ENCODE peak calls at places on chromosomes 11 and 22, in nine cellular contexts. One of them, this sample, is unnamed.

GRCh38 chr11:119285431-119285830 is 31.5 kb downstream of the MCAM start:
- DNase-seq in esophagus muscularis mucosa: no peak
- DNase-seq in A549: no peak
- DNase-seq in tibial nerve: no peak
- DNase-seq in prostate gland: no peak
- DNase-seq in heart left ventricle: no peak
- DNase-seq in endothelial cell of umbilical vein: no peak
- DNase-seq in IMR-90: no peak
- DNase-seq in esophagus squamous epithelium: no peak
- DNase-seq in this sample: no peak

GRCh38 chr11:61711493-61711892 is 31.3 kb downstream of the DAGLA start:
- DNase-seq in esophagus muscularis mucosa: no peak
- DNase-seq in A549: no peak
- DNase-seq in tibial nerve: no peak
- DNase-seq in prostate gland: no peak
- DNase-seq in heart left ventricle: no peak
- DNase-seq in endothelial cell of umbilical vein: no peak
- DNase-seq in IMR-90: no peak
- DNase-seq in esophagus squamous epithelium: no peak
- DNase-seq in this sample: no peak

GRCh38 chr11:59560702-59561469 is 49.5 kb downstream of the OR4D9 start:
- DNase-seq in esophagus muscularis mucosa: peak; percentile 96
- DNase-seq in A549: peak; percentile 92
- DNase-seq in tibial nerve: peak; percentile 80
- DNase-seq in prostate gland: peak; percentile 86
- DNase-seq in heart left ventricle: peak; percentile 91
- DNase-seq in endothelial cell of umbilical vein: peak; percentile 88
- DNase-seq in IMR-90: peak; percentile 82
- DNase-seq in esophagus squamous epithelium: peak; percentile 25
- DNase-seq in this sample: no peak

GRCh38 chr11:20093775-20094174 is 66.5 kb downstream of the DBX1 start:
- DNase-seq in esophagus muscularis mucosa: no peak
- DNase-seq in A549: no peak
- DNase-seq in tibial nerve: no peak
- DNase-seq in prostate gland: no peak
- DNase-seq in heart left ventricle: no peak
- DNase-seq in endothelial cell of umbilical vein: peak; percentile 67
- DNase-seq in IMR-90: peak; percentile 73
- DNase-seq in esophagus squamous epithelium: no peak
- DNase-seq in this sample: no peak

GRCh38 chr11:130148927-130149326 is 10.7 kb upstream of the ST14 start:
- DNase-seq in esophagus muscularis mucosa: no peak
- DNase-seq in A549: no peak
- DNase-seq in tibial nerve: no peak
- DNase-seq in prostate gland: no peak
- DNase-seq in heart left ventricle: no peak
- DNase-seq in endothelial cell of umbilical vein: no peak
- DNase-seq in IMR-90: no peak
- DNase-seq in esophagus squamous epithelium: no peak
- DNase-seq in this sample: no peak

GRCh38 chr11:11426226-11426915 is 73.3 kb upstream of the CSNK2A3 start:
- DNase-seq in esophagus muscularis mucosa: no peak
- DNase-seq in A549: no peak
- DNase-seq in tibial nerve: no peak
- DNase-seq in prostate gland: no peak
- DNase-seq in heart left ventricle: no peak
- DNase-seq in endothelial cell of umbilical vein: no peak
- DNase-seq in IMR-90: no peak
- DNase-seq in esophagus squamous epithelium: no peak
- DNase-seq in this sample: peak; percentile 52

GRCh38 chr11:64234840-64235379 is 526 bp downstream of the VEGFB start:
- DNase-seq in esophagus muscularis mucosa: no peak
- DNase-seq in A549: no peak
- DNase-seq in tibial nerve: no peak
- DNase-seq in prostate gland: no peak
- DNase-seq in heart left ventricle: no peak
- DNase-seq in endothelial cell of umbilical vein: no peak
- DNase-seq in IMR-90: no peak
- DNase-seq in esophagus squamous epithelium: no peak
- DNase-seq in this sample: no peak

GRCh38 chr11:32890843-32891656 is 1.6 kb upstream of the QSER1 start:
- DNase-seq in esophagus muscularis mucosa: no peak
- DNase-seq in A549: no peak
- DNase-seq in tibial nerve: no peak
- DNase-seq in prostate gland: no peak
- DNase-seq in heart left ventricle: no peak
- DNase-seq in endothelial cell of umbilical vein: no peak
- DNase-seq in IMR-90: no peak
- DNase-seq in esophagus squamous epithelium: no peak
- DNase-seq in this sample: no peak

GRCh38 chr11:114017723-114018122 is 41.8 kb upstream of the ZBTB16 start:
- DNase-seq in esophagus muscularis mucosa: no peak
- DNase-seq in A549: peak; percentile 13
- DNase-seq in tibial nerve: no peak
- DNase-seq in prostate gland: no peak
- DNase-seq in heart left ventricle: no peak
- DNase-seq in endothelial cell of umbilical vein: no peak
- DNase-seq in IMR-90: no peak
- DNase-seq in esophagus squamous epithelium: no peak
- DNase-seq in this sample: no peak

GRCh38 chr11:45083544-45084087 is 62.8 kb upstream of the PRDM11 start:
- DNase-seq in esophagus muscularis mucosa: no peak
- DNase-seq in A549: peak; percentile 33
- DNase-seq in tibial nerve: no peak
- DNase-seq in prostate gland: no peak
- DNase-seq in heart left ventricle: no peak
- DNase-seq in endothelial cell of umbilical vein: no peak
- DNase-seq in IMR-90: no peak
- DNase-seq in esophagus squamous epithelium: no peak
- DNase-seq in this sample: no peak

GRCh38 chr22:30822216-30823014 is 127.7 kb downstream of the OSBP2 start:
- DNase-seq in esophagus muscularis mucosa: no peak
- DNase-seq in A549: no peak
- DNase-seq in tibial nerve: no peak
- DNase-seq in prostate gland: no peak
- DNase-seq in heart left ventricle: no peak
- DNase-seq in endothelial cell of umbilical vein: no peak
- DNase-seq in IMR-90: no peak
- DNase-seq in esophagus squamous epithelium: no peak
- DNase-seq in this sample: no peak

GRCh38 chr22:49961601-49962011 is 1.0 kb downstream of the PIM3 start:
- DNase-seq in esophagus muscularis mucosa: no peak
- DNase-seq in A549: peak; percentile 49
- DNase-seq in tibial nerve: no peak
- DNase-seq in prostate gland: no peak
- DNase-seq in heart left ventricle: peak; percentile 76
- DNase-seq in endothelial cell of umbilical vein: peak; percentile 45
- DNase-seq in IMR-90: no peak
- DNase-seq in esophagus squamous epithelium: no peak
- DNase-seq in this sample: no peak

GRCh38 chr11:67507242-67507890 is 596 bp downstream of the CDK2AP2 start:
- DNase-seq in esophagus muscularis mucosa: no peak
- DNase-seq in A549: peak; percentile 92
- DNase-seq in tibial nerve: peak; percentile 45
- DNase-seq in prostate gland: peak; percentile 63
- DNase-seq in heart left ventricle: no peak
- DNase-seq in endothelial cell of umbilical vein: no peak
- DNase-seq in IMR-90: peak; percentile 68
- DNase-seq in esophagus squamous epithelium: no peak
- DNase-seq in this sample: no peak

GRCh38 chr11:35256296-35256695 is 117.3 kb downstream of the CD44 start:
- DNase-seq in esophagus muscularis mucosa: no peak
- DNase-seq in A549: no peak
- DNase-seq in tibial nerve: no peak
- DNase-seq in prostate gland: no peak
- DNase-seq in heart left ventricle: no peak
- DNase-seq in endothelial cell of umbilical vein: no peak
- DNase-seq in IMR-90: no peak
- DNase-seq in esophagus squamous epithelium: no peak
- DNase-seq in this sample: no peak

DNA sequence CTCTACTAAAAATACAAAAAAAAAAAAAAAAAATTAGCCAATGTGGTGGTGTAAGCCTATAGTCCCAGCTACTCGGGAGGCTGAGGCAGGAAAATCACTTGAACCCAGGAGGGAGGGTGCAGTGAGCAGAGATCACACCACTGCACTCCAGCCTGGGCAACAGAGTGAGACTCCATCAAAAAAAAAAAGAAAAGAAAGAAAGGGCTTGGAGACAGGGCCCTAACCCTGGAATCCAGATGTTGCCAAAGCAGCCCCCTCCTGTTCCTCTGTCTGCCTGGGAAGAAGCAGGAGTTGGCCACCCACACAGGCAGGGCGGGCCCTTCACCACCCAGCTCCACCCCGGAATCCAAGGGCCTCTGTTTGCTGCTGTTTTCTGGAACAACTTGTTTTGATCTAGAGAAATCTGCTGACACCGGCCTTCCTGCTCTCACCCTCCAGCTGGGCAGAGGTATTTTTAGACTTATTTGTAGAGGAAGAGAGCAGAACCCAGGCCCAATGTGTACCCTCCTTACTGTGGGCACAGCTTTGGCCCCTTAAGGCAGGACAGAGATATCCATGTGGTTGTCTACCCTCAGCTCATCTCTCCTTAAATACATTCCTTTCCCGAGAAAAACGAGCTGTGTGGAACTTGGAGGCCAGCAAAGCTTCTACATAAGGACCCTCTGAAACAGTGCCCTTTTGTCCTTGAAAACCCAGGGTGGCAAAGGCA is 2.7 kb upstream of the NEAT1 start:
- DNase-seq in esophagus muscularis mucosa: peak; percentile 99
- DNase-seq in A549: peak; percentile 94
- DNase-seq in tibial nerve: peak; percentile 91
- DNase-seq in prostate gland: peak; percentile 98
- DNase-seq in heart left ventricle: peak; percentile 93
- DNase-seq in endothelial cell of umbilical vein: peak; percentile 92
- DNase-seq in IMR-90: peak; percentile 89
- DNase-seq in esophagus squamous epithelium: peak; percentile 65
- DNase-seq in this sample: peak; percentile 30
- TF ChIP-seq POLR2A in esophagus muscularis mucosa: peak; percentile 34
- TF ChIP-seq POLR2A in A549: no peak
- TF ChIP-seq POLR2A in tibial nerve: peak; percentile 76
- TF ChIP-seq POLR2A in prostate gland: peak; percentile 54
- TF ChIP-seq POLR2A in heart left ventricle: peak; percentile 75
- TF ChIP-seq POLR2A in endothelial cell of umbilical vein: peak; percentile 65
- TF ChIP-seq POLR2A in IMR-90: peak; percentile 25
- TF ChIP-seq POLR2A in esophagus squamous epithelium: peak; percentile 40
- TF ChIP-seq POLR2A in this sample: no peak

DNA sequence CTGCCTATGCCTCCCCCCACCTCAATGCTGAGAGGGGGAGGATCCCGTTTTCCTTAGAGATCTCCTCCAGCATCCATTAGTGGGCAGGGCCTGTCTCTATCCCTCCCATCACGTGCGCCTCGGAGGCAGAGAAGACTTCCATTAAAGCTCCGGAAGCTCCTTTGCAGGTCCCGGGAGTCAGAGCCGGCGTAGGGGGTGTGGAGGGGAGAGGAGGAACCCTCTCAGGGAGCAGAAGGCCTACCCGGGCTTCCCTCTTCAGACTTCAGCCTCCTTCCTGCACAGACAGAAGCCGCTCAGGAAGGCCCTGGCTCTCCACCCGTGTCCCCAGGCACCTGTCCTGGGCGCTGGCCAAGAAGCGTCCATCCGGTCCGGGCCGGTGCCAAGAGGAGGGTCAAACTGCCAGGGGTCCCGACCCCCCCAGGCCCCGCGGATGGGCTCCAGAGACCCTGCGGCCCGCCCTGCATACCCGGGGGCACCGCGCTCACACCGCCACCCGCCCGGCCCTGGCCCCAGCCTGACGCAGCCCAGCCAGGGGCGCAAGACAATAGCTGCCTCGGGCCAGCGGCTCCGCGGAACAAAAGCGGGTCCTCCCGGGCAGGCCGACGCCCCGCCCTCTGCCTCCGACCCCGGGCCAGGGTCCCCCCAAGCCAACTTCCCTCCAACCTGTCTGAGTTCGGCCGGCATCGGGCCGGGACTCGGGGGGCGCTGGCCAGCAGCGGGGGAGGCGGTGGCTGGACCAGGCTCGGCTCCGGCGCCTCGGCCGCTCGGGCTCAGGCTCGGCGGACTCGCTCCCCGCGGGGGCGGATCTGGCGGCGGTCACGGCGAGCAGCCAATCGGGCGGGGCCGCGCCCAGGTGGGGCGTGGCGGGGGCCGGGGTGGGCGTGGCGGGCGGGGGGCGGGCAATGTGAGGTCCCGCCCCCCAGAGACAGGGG is 29.9 kb downstream of the ARVCF start:
- DNase-seq in esophagus muscularis mucosa: no peak
- DNase-seq in A549: peak; percentile 41
- DNase-seq in tibial nerve: peak; percentile 62
- DNase-seq in prostate gland: peak; percentile 69
- DNase-seq in heart left ventricle: peak; percentile 93
- DNase-seq in endothelial cell of umbilical vein: peak; percentile 77
- DNase-seq in IMR-90: peak; percentile 61
- DNase-seq in esophagus squamous epithelium: no peak
- DNase-seq in this sample: peak; percentile 75
- TF ChIP-seq POLR2A in esophagus muscularis mucosa: peak; percentile 73
- TF ChIP-seq POLR2A in A549: no peak
- TF ChIP-seq POLR2A in tibial nerve: peak; percentile 64
- TF ChIP-seq POLR2A in prostate gland: peak; percentile 87
- TF ChIP-seq POLR2A in heart left ventricle: peak; percentile 93
- TF ChIP-seq POLR2A in endothelial cell of umbilical vein: peak; percentile 76
- TF ChIP-seq POLR2A in IMR-90: peak; percentile 61
- TF ChIP-seq POLR2A in esophagus squamous epithelium: peak; percentile 61
- TF ChIP-seq POLR2A in this sample: peak; percentile 18

DNA sequence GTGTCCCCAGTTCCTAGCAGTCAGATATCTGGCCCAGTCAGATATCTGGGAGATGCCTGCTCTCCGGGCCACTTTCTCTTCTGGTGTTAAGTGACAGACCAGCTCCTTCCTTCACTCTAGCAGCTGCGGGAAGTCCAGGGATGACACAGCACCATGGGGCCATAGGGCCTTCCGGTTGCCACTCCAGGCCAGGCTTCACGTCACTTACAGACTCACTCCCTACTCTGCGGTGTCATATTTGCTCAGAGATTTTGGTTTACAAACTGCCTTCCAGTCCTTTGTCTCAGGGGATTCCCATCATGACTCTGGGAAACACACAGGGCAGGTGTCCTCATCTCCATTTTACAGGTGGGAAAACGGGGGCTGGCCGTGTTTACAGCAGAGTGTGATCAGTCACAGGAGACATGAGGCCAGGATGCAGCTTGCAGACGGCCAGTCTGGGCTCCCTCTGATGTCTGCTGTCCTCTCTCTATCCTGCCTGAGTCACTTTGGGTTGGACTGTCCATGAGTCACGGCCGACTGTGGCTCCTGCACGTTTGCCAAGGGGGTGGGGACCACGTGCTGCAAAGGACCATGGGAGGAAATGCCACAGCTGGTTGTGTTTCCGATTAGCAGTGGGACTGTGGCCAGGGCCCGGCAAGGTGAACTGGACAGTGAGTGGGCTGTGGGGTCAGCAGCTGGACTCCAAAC is 8.2 kb upstream of the TBC1D22A start:
- DNase-seq in esophagus muscularis mucosa: peak; percentile 97
- DNase-seq in A549: peak; percentile 92
- DNase-seq in tibial nerve: peak; percentile 82
- DNase-seq in prostate gland: peak; percentile 42
- DNase-seq in heart left ventricle: peak; percentile 96
- DNase-seq in endothelial cell of umbilical vein: peak; percentile 99
- DNase-seq in IMR-90: peak; percentile 99
- DNase-seq in esophagus squamous epithelium: peak; percentile 65
- DNase-seq in this sample: peak; percentile 79
- TF ChIP-seq POLR2A in esophagus muscularis mucosa: peak; percentile 5
- TF ChIP-seq POLR2A in A549: peak; percentile 51
- TF ChIP-seq POLR2A in tibial nerve: no peak
- TF ChIP-seq POLR2A in prostate gland: peak; percentile 58
- TF ChIP-seq POLR2A in heart left ventricle: peak; percentile 73
- TF ChIP-seq POLR2A in endothelial cell of umbilical vein: no peak
- TF ChIP-seq POLR2A in IMR-90: peak; percentile 80
- TF ChIP-seq POLR2A in esophagus squamous epithelium: no peak
- TF ChIP-seq POLR2A in this sample: peak; percentile 74

GRCh38 chr22:20981787-20982562 is at the start of gene LZTR1:
- DNase-seq in esophagus muscularis mucosa: peak; percentile 93
- DNase-seq in A549: peak; percentile 75
- DNase-seq in tibial nerve: peak; percentile 66
- DNase-seq in prostate gland: peak; percentile 86
- DNase-seq in heart left ventricle: peak; percentile 91
- DNase-seq in endothelial cell of umbilical vein: peak; percentile 91
- DNase-seq in IMR-90: peak; percentile 82
- DNase-seq in esophagus squamous epithelium: no peak
- DNase-seq in this sample: peak; percentile 53
- TF ChIP-seq POLR2A in esophagus muscularis mucosa: peak; percentile 89
- TF ChIP-seq POLR2A in A549: peak; percentile 92
- TF ChIP-seq POLR2A in tibial nerve: peak; percentile 97
- TF ChIP-seq POLR2A in prostate gland: peak; percentile 86
- TF ChIP-seq POLR2A in heart left ventricle: peak; percentile 90
- TF ChIP-seq POLR2A in endothelial cell of umbilical vein: peak; percentile 96
- TF ChIP-seq POLR2A in IMR-90: peak; percentile 85
- TF ChIP-seq POLR2A in esophagus squamous epithelium: peak; percentile 83
- TF ChIP-seq POLR2A in this sample: peak; percentile 79

This sample was measured in H54.